ENCODE peak calls at places on chromosomes 6 and 20, in seven cellular contexts. P, Q, M, L, I, H and T are unnamed samples.

GRCh38 chr6:106360989-106361430 is 493 bp downstream of the CRYBG1 start:
- DNase-seq in P (peak), I (no peak), M (peak), L (peak), H (no peak), Q (no peak), T (peak)

GRCh38 chr20:23308024-23308423 is 42.6 kb upstream of the NXT1 start:
- DNase-seq in H (no peak), I (no peak), L (no peak), Q (no peak), M (no peak), P (no peak), T (no peak)

GRCh38 chr20:46563170-46563847 is 12.9 kb upstream of the OCSTAMP start:
- DNase-seq in P (no peak), H (no peak), I (no peak), L (peak), Q (no peak), M (no peak), T (no peak)

GRCh38 chr20:22490287-22491187 is 93.8 kb downstream of the FOXA2 start:
- DNase-seq in M (peak), L (peak), I (no peak), P (peak), H (no peak), Q (no peak), T (no peak)

GRCh38 chr6:34301408-34301807 is 52.6 kb upstream of the SMIM29 start:
- DNase-seq in H (no peak), L (no peak), M (no peak), Q (peak), I (no peak), P (no peak), T (no peak)

GRCh38 chr6:105785412-105785811 is 300.7 kb upstream of the PRDM1 start:
- DNase-seq in I (peak), Q (no peak), M (peak), L (no peak), P (no peak), H (no peak), T (no peak)

GRCh38 chr6:139909992-139910391 is 535.5 kb upstream of the CITED2 start:
- DNase-seq in P (no peak), Q (no peak), M (no peak), L (no peak), H (no peak), I (no peak), T (no peak)

GRCh38 chr6:131182991-131183425 is 47.7 kb downstream of the AKAP7 start:
- DNase-seq in P (no peak), L (peak), M (no peak), H (no peak), Q (no peak), I (peak), T (no peak)

GRCh38 chr6:170111816-170112582 is 178.9 kb downstream of the DLL1 start:
- DNase-seq in M (no peak), Q (no peak), I (no peak), L (no peak), H (no peak), P (peak), T (no peak)

GRCh38 chr20:4455996-4456395 is 265.7 kb upstream of the PRND start:
- DNase-seq in P (no peak), H (no peak), Q (no peak), L (no peak), M (no peak), I (no peak), T (no peak)

GRCh38 chr6:46925563-46926253 is 4.0 kb upstream of the ADGRF5 start:
- DNase-seq in I (no peak), P (peak), L (no peak), M (no peak), H (peak), Q (peak), T (no peak)

GRCh38 chr6:106279179-106279578 is 46.4 kb downstream of the ATG5 start:
- DNase-seq in P (no peak), L (no peak), H (no peak), I (no peak), Q (no peak), M (no peak), T (no peak)

GRCh38 chr20:33830371-33830770 is 19.2 kb downstream of the CHMP4B start:
- DNase-seq in L (no peak), I (no peak), Q (no peak), P (no peak), M (no peak), H (no peak), T (no peak)

GRCh38 chr6:142474446-142475289 is 172.9 kb downstream of the ADGRG6 start:
- DNase-seq in Q (peak), H (peak), I (peak), P (peak), M (no peak), L (peak), T (peak)

GRCh38 chr6:48325701-48326100 is 214.7 kb upstream of the PTCHD4 start:
- DNase-seq in Q (no peak), I (no peak), M (no peak), L (no peak), H (no peak), P (no peak), T (no peak)

GRCh38 chr6:16391451-16391912 is 153.1 kb downstream of the GMPR start:
- DNase-seq in H (no peak), Q (no peak), L (no peak), M (no peak), I (no peak), P (no peak), T (no peak)

GRCh38 chr6:6984585-6985366 is 123.0 kb upstream of the RREB1 start:
- DNase-seq in L (no peak), I (no peak), P (no peak), H (no peak), M (no peak), Q (no peak), T (no peak)

GRCh38 chr6:33944686-33945411 is 141.0 kb upstream of the MLN start:
- DNase-seq in H (no peak), M (no peak), I (no peak), Q (no peak), P (no peak), L (peak), T (no peak)

GRCh38 chr6:106097368-106098231 is 11.5 kb downstream of the PRDM1 start:
- DNase-seq in P (no peak), H (peak), L (no peak), M (no peak), I (peak), Q (no peak), T (peak)

GRCh38 chr20:61520076-61520639 is 268.1 kb downstream of the CDH4 start:
- DNase-seq in Q (no peak), H (no peak), I (no peak), M (no peak), P (peak), L (no peak), T (no peak)

GRCh38 chr6:124080483-124080882 is 276.8 kb downstream of the NKAIN2 start:
- DNase-seq in P (no peak), L (no peak), H (no peak), Q (no peak), I (no peak), M (no peak), T (no peak)

GRCh38 chr20:14996883-14997672 is 659.7 kb upstream of the FLRT3 start:
- DNase-seq in P (no peak), L (no peak), M (no peak), I (no peak), Q (no peak), H (no peak), T (no peak)

GRCh38 chr6:26420607-26421235 is 18.6 kb downstream of the BTN3A1 start:
- DNase-seq in I (peak), H (no peak), Q (no peak), P (no peak), M (no peak), L (peak), T (peak)

GRCh38 chr6:129321303-129321702 is 388.7 kb downstream of the ARHGAP18 start:
- DNase-seq in I (no peak), H (no peak), P (no peak), Q (no peak), M (no peak), L (peak), T (no peak)

GRCh38 chr6:41406821-41407787 is 71.7 kb downstream of the NCR2 start:
- DNase-seq in M (peak), P (peak), Q (no peak), I (no peak), H (no peak), L (peak), T (no peak)

GRCh38 chr6:137256350-137257128 is 37.4 kb upstream of the IFNGR1 start:
- DNase-seq in L (no peak), Q (no peak), I (no peak), P (no peak), M (no peak), H (no peak), T (no peak)

GRCh38 chr20:20411382-20411781 is 43.5 kb downstream of the INSM1 start:
- DNase-seq in L (no peak), Q (no peak), I (no peak), P (no peak), H (no peak), M (no peak), T (no peak)

GRCh38 chr20:50438986-50439407 is 71.2 kb upstream of the PTPN1 start:
- DNase-seq in L (no peak), P (no peak), H (peak), I (no peak), Q (no peak), M (no peak), T (no peak)

GRCh38 chr6:723540-723939 is 30.6 kb upstream of the EXOC2 start:
- DNase-seq in H (no peak), P (no peak), L (no peak), M (no peak), Q (no peak), I (no peak), T (no peak)

GRCh38 chr20:63947638-63948456 is 8.4 kb downstream of the UCKL1 start:
- DNase-seq in P (no peak), L (no peak), M (peak), Q (no peak), I (no peak), H (no peak), T (no peak)

GRCh38 chr20:50215101-50215500 is 24.5 kb downstream of the CEBPB start:
- DNase-seq in L (no peak), H (no peak), P (no peak), M (no peak), Q (no peak), I (no peak), T (no peak)

GRCh38 chr6:138086573-138087196 is 20.5 kb downstream of the PERP start:
- DNase-seq in P (no peak), L (peak), Q (peak), M (no peak), I (no peak), H (no peak), T (no peak)

GRCh38 chr6:28816909-28817807 is 106.6 kb downstream of the TRIM27 start:
- DNase-seq in L (peak), P (no peak), H (no peak), M (no peak), I (no peak), Q (no peak), T (no peak)

GRCh38 chr6:143536461-143536865 is 24.9 kb upstream of the FUCA2 start:
- DNase-seq in I (peak), P (peak), L (peak), M (peak), H (no peak), Q (no peak), T (peak)
- TF ChIP-seq CTCF in I (no peak), P (no peak), L (no peak), M (no peak), H (no peak), Q (no peak), T (no peak)

GRCh38 chr6:158507174-158507573 is 52.7 kb upstream of the TMEM181 start:
- DNase-seq in M (no peak), P (no peak), H (no peak), I (no peak), Q (no peak), L (no peak), T (no peak)

GRCh38 chr6:158508450-158508849 is 51.4 kb upstream of the TMEM181 start:
- DNase-seq in H (no peak), M (no peak), I (no peak), L (no peak), P (no peak), Q (no peak), T (no peak)

GRCh38 chr6:158505194-158505593 is 54.7 kb upstream of the TMEM181 start:
- DNase-seq in H (no peak), M (no peak), L (no peak), P (no peak), Q (no peak), I (no peak), T (no peak)

GRCh38 chr6:158503846-158504245 is 56.0 kb upstream of the TMEM181 start:
- DNase-seq in M (no peak), L (no peak), P (no peak), H (no peak), Q (no peak), I (no peak), T (no peak)

DNA sequence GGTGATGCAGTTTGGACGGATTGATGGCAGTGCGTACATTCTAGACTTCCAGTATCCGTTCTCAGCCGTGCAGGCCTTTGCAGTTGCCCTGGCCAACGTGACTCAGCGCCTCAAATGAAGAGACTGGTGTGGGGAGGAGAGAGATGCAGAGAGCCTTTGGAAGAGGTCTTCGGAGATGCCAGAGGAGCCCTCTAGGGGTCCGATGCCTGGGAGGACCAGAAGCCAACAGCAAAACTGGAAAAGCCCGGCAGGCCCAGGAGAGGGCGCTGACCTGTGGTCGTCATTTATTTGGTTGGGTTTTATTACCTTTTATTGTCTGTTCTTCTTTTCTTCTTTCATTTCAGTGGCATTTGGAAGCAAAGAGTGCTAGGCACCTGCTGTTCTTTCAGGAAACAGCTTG is 53.3 kb upstream of the TMEM181 start:
- DNase-seq in Q (no peak), M (no peak), L (peak), I (no peak), H (no peak), P (no peak), T (no peak)
- TF ChIP-seq CTCF in Q (peak), M (no peak), L (peak), I (peak), H (no peak), P (no peak), T (no peak)

DNA sequence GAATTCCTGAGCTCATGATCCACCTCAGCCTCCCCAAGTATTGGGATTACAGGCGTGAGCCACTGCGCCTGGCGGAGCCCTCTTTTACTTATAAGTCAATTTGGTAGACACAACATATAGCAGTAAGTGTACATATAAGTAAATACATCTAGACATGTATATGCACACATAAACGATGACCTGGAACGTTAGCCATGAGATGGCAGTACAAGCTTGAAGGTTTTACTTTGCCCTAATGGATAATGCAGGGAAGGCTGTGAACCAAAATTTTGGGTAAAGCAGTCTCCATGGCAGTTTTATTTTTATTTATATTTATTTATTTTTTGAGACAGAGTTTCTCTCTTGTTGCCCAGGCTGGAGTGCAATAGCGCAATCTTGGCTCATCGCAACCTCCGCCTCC is 2.4 kb upstream of the GNMT start:
- DNase-seq in M (no peak), L (no peak), H (no peak), I (no peak), P (no peak), Q (no peak), T (no peak)
- TF ChIP-seq CTCF in M (no peak), L (no peak), H (no peak), I (no peak), P (no peak), Q (no peak), T (no peak)

GRCh38 chr6:56995347-56995746 is 40.4 kb downstream of the BEND6 start:
- DNase-seq in M (no peak), L (peak), Q (no peak), H (no peak), I (peak), P (no peak), T (no peak)
- TF ChIP-seq CTCF in M (no peak), L (peak), Q (peak), H (no peak), I (peak), P (no peak), T (no peak)